ENCODE peak calls at places on chromosomes 13 and 19, in four cellular contexts. One of them, this sample, is unnamed.

GRCh38 chr13:27855381-27855780 is 63.1 kb downstream of the GSX1 start:
- DNase-seq in activated CD4-positive, alpha-beta T cell treated with anti-CD3 and anti-CD28 coated beads for 24 hours: no peak
- DNase-seq in endodermal cell: no peak
- DNase-seq in KG1: no peak
- DNase-seq in this sample: no peak

GRCh38 chr13:37187110-37187509 is 81.6 kb upstream of the CSNK1A1L start:
- DNase-seq in activated CD4-positive, alpha-beta T cell treated with anti-CD3 and anti-CD28 coated beads for 24 hours: no peak
- DNase-seq in endodermal cell: no peak
- DNase-seq in KG1: no peak
- DNase-seq in this sample: no peak

GRCh38 chr13:44359983-44360375 is 13.6 kb upstream of the SERP2 start:
- DNase-seq in activated CD4-positive, alpha-beta T cell treated with anti-CD3 and anti-CD28 coated beads for 24 hours: no peak
- DNase-seq in endodermal cell: no peak
- DNase-seq in KG1: no peak
- DNase-seq in this sample: no peak

GRCh38 chr13:27921421-27921960 is 1.7 kb downstream of the PDX1 start:
- DNase-seq in activated CD4-positive, alpha-beta T cell treated with anti-CD3 and anti-CD28 coated beads for 24 hours: no peak
- DNase-seq in endodermal cell: peak; percentile 66
- DNase-seq in KG1: no peak
- DNase-seq in this sample: peak; percentile 43

GRCh38 chr19:55692681-55693081 is 17.7 kb downstream of the EPN1 start:
- DNase-seq in activated CD4-positive, alpha-beta T cell treated with anti-CD3 and anti-CD28 coated beads for 24 hours: no peak
- DNase-seq in endodermal cell: no peak
- DNase-seq in KG1: no peak
- DNase-seq in this sample: no peak

GRCh38 chr19:18785179-18786124 is 5.7 kb downstream of the COMP start:
- DNase-seq in activated CD4-positive, alpha-beta T cell treated with anti-CD3 and anti-CD28 coated beads for 24 hours: peak; percentile 38
- DNase-seq in endodermal cell: peak; percentile 99
- DNase-seq in KG1: no peak
- DNase-seq in this sample: peak; percentile 94

GRCh38 chr13:97914537-97914936 is 38.9 kb upstream of the IPO5 start:
- DNase-seq in activated CD4-positive, alpha-beta T cell treated with anti-CD3 and anti-CD28 coated beads for 24 hours: no peak
- DNase-seq in endodermal cell: no peak
- DNase-seq in KG1: no peak
- DNase-seq in this sample: no peak

GRCh38 chr13:20400774-20401173 is 124.9 kb downstream of the CRYL1 start:
- DNase-seq in activated CD4-positive, alpha-beta T cell treated with anti-CD3 and anti-CD28 coated beads for 24 hours: no peak
- DNase-seq in endodermal cell: no peak
- DNase-seq in KG1: no peak
- DNase-seq in this sample: no peak

GRCh38 chr19:3206216-3206953 is 18.1 kb upstream of the CELF5 start:
- DNase-seq in activated CD4-positive, alpha-beta T cell treated with anti-CD3 and anti-CD28 coated beads for 24 hours: no peak
- DNase-seq in endodermal cell: no peak
- DNase-seq in KG1: no peak
- DNase-seq in this sample: no peak

GRCh38 chr13:74040200-74040599 is 94.0 kb downstream of the KLF12 start:
- DNase-seq in activated CD4-positive, alpha-beta T cell treated with anti-CD3 and anti-CD28 coated beads for 24 hours: no peak
- DNase-seq in endodermal cell: peak; percentile 95
- DNase-seq in KG1: no peak
- DNase-seq in this sample: peak; percentile 89

GRCh38 chr13:51907040-51907732 is 45.4 kb downstream of the CCDC70 start:
- DNase-seq in activated CD4-positive, alpha-beta T cell treated with anti-CD3 and anti-CD28 coated beads for 24 hours: no peak
- DNase-seq in endodermal cell: no peak
- DNase-seq in KG1: no peak
- DNase-seq in this sample: no peak

GRCh38 chr19:556611-557382 is 12.9 kb downstream of the GZMM start:
- DNase-seq in activated CD4-positive, alpha-beta T cell treated with anti-CD3 and anti-CD28 coated beads for 24 hours: no peak
- DNase-seq in endodermal cell: peak; percentile 44
- DNase-seq in KG1: no peak
- DNase-seq in this sample: no peak

GRCh38 chr19:307111-307531 is 15.9 kb upstream of the PLPP2 start:
- DNase-seq in activated CD4-positive, alpha-beta T cell treated with anti-CD3 and anti-CD28 coated beads for 24 hours: no peak
- DNase-seq in endodermal cell: no peak
- DNase-seq in KG1: no peak
- DNase-seq in this sample: no peak

GRCh38 chr19:18712981-18713380 is 29.5 kb downstream of the CRTC1 start:
- DNase-seq in activated CD4-positive, alpha-beta T cell treated with anti-CD3 and anti-CD28 coated beads for 24 hours: no peak
- DNase-seq in endodermal cell: no peak
- DNase-seq in KG1: no peak
- DNase-seq in this sample: no peak

GRCh38 chr13:110887955-110888333 is 26.9 kb downstream of the ANKRD10 start:
- DNase-seq in activated CD4-positive, alpha-beta T cell treated with anti-CD3 and anti-CD28 coated beads for 24 hours: no peak
- DNase-seq in endodermal cell: peak; percentile 62
- DNase-seq in KG1: no peak
- DNase-seq in this sample: peak; percentile 37

GRCh38 chr13:44218501-44219240 is 155.0 kb upstream of the SERP2 start:
- DNase-seq in activated CD4-positive, alpha-beta T cell treated with anti-CD3 and anti-CD28 coated beads for 24 hours: no peak
- DNase-seq in endodermal cell: no peak
- DNase-seq in KG1: no peak
- DNase-seq in this sample: no peak

GRCh38 chr19:7905859-7906258 is 2.2 kb downstream of the MAP2K7 start:
- DNase-seq in activated CD4-positive, alpha-beta T cell treated with anti-CD3 and anti-CD28 coated beads for 24 hours: no peak
- DNase-seq in endodermal cell: no peak
- DNase-seq in KG1: no peak
- DNase-seq in this sample: no peak

GRCh38 chr13:40786568-40786996 is 2.8 kb upstream of the SLC25A15 start:
- DNase-seq in activated CD4-positive, alpha-beta T cell treated with anti-CD3 and anti-CD28 coated beads for 24 hours: no peak
- DNase-seq in endodermal cell: no peak
- DNase-seq in KG1: no peak
- DNase-seq in this sample: no peak

GRCh38 chr13:80297503-80297902 is 43.4 kb downstream of the SPRY2 start:
- DNase-seq in activated CD4-positive, alpha-beta T cell treated with anti-CD3 and anti-CD28 coated beads for 24 hours: no peak
- DNase-seq in endodermal cell: no peak
- DNase-seq in KG1: no peak
- DNase-seq in this sample: no peak

GRCh38 chr13:47337781-47338507 is 441.1 kb upstream of the HTR2A start:
- DNase-seq in activated CD4-positive, alpha-beta T cell treated with anti-CD3 and anti-CD28 coated beads for 24 hours: no peak
- DNase-seq in endodermal cell: peak; percentile 85
- DNase-seq in KG1: no peak
- DNase-seq in this sample: peak; percentile 20

GRCh38 chr13:21735621-21736401 is 64.9 kb downstream of the FGF9 start:
- DNase-seq in activated CD4-positive, alpha-beta T cell treated with anti-CD3 and anti-CD28 coated beads for 24 hours: no peak
- DNase-seq in endodermal cell: peak; percentile 73
- DNase-seq in KG1: no peak
- DNase-seq in this sample: no peak

GRCh38 chr19:33580645-33581037 is 41.1 kb upstream of the CHST8 start:
- DNase-seq in activated CD4-positive, alpha-beta T cell treated with anti-CD3 and anti-CD28 coated beads for 24 hours: no peak
- DNase-seq in endodermal cell: no peak
- DNase-seq in KG1: no peak
- DNase-seq in this sample: no peak

This sample was measured in neural progenitor cell.